ENCODE peak calls at places on chromosomes 11 and 22, in four cellular contexts. U is fibroblast of lung, D is body of pancreas, R is HAP-1. S is an unnamed sample.

GRCh38 chr11:112289588-112290461 is 29.2 kb upstream of the PLET1 start:
- DNase-seq in U (peak; percentile 53), D (peak; percentile 74), R (peak; percentile 45), S (no peak)

GRCh38 chr22:42621505-42622002 is 6.9 kb upstream of the POLDIP3 start:
- DNase-seq in D (peak; percentile 69), U (peak; percentile 60), R (peak; percentile 76), S (peak; percentile 66)

GRCh38 chr11:64850979-64851567 is 6.6 kb upstream of the CDC42BPG start:
- DNase-seq in D (no peak), R (no peak), U (no peak), S (no peak)

GRCh38 chr22:48636746-48637145 is 1190.9 kb downstream of the BRD1 start:
- DNase-seq in D (no peak), U (no peak), R (no peak), S (no peak)

GRCh38 chr11:63682045-63682915 is 980 bp downstream of the RTN3 start:
- DNase-seq in D (peak; percentile 30), U (no peak), R (peak; percentile 43), S (no peak)

GRCh38 chr11:79381036-79381435 is 59.8 kb downstream of the TENM4 start:
- DNase-seq in R (no peak), U (no peak), D (no peak), S (no peak)

GRCh38 chr11:33699515-33700424 is 856 bp downstream of the C11orf91 start:
- DNase-seq in U (no peak), R (no peak), D (peak; percentile 28), S (no peak)

GRCh38 chr11:128045094-128045725 is 542.1 kb downstream of the ETS1 start:
- DNase-seq in D (no peak), R (no peak), U (peak; percentile 70), S (no peak)

GRCh38 chr22:39212721-39213376 is 31.9 kb downstream of the PDGFB start:
- DNase-seq in R (no peak), D (no peak), U (peak; percentile 25), S (no peak)

GRCh38 chr11:121452609-121453150 is at the start of gene SORL1-AS1:
- DNase-seq in D (peak; percentile 19), R (no peak), U (no peak), S (no peak)

GRCh38 chr11:108222686-108223448 is at the start of gene ATM:
- DNase-seq in D (peak; percentile 99), R (peak; percentile 98), U (peak; percentile 98), S (peak; percentile 92)

DNA sequence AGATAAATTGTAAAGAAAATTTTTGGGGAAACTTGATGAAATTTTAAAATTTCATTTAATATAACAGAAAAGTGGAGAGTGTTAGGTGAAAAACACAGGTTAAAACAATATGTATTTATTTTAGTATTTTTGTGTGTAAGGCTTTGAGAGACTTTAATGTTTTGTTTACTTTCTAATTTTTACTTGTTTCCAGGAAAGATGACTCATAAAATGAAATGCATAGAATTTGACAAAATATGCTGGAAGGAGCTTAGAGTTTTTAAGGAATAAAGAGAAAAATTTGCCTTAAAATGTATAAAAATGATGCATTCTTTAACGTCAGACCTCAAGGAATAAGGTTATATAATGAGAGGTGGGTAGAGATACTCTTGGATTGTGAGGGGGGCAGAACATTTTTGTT is 1205.1 kb upstream of the CNTN5 start:
- DNase-seq in D (no peak), U (peak; percentile 1), R (no peak), S (no peak)
- H3K9me3 ChIP-seq in D (no peaks in the 10 kb centered on the region), U (no peaks in the 10 kb centered on the region), R (no peaks in the 10 kb centered on the region), S (no peaks in the 10 kb centered on the region)

DNA sequence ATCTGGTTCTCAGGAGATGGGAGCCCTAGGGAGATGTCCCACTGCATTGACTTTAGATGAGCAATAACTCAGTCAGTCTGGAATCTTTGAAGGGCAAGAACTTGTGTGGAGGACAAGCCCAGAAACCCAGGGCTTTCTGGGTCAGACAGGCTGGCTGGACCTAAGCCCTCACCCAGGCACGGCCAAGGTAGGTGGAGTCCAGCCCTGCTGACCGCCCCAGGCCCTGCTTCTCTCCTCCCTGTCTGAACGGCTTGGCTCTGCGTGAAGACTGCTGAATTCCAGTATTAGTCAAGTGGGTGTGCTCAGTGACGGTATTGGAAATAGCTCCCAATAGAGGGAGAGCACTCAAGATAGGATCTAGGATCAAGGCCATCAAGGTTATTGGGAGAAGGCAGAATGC is 6.1 kb downstream of the CXCR5 start:
- DNase-seq in D (peak; percentile 90), R (no peak), U (peak; percentile 79), S (no peak)
- H3K9me3 ChIP-seq in D (no peaks in the 10 kb centered on the region), R (no peaks in the 10 kb centered on the region), U (no peaks in the 10 kb centered on the region), S (no peaks in the 10 kb centered on the region)

GRCh38 chr22:49749227-49749626 is 78.4 kb downstream of the BRD1 start:
- DNase-seq in D (no peak), R (no peak), U (no peak), S (no peak)

GRCh38 chr22:49748514-49748913 is 79.2 kb downstream of the BRD1 start:
- DNase-seq in U (no peak), R (no peak), D (no peak), S (no peak)

GRCh38 chr22:49747705-49748104 is 80.0 kb downstream of the BRD1 start:
- DNase-seq in U (no peak), D (no peak), R (no peak), S (no peak)

GRCh38 chr22:49747130-49747529 is 80.5 kb downstream of the BRD1 start:
- DNase-seq in D (no peak), R (no peak), U (no peak), S (no peak)

DNA sequence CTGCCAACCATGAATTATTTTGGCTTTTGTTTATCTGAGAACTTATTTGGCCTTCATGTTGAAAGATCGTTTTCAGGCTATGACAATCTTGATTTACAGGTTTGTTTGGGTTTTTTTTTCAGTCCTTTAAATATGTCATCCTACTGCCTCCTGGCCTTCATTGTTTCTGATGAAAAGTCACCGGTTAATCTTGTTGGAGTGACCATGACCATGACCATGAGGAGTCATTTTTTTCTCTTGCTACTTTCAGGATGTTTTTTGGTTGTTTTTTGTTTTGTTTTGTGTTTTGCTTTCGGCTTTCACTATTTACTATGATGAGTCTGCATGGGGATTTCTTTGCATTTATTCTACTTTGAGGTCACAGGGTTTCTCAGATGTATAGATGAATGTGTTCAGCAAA is 81.6 kb downstream of the BRD1 start:
- DNase-seq in D (no peak), U (no peak), R (no peak), S (no peak)
- H3K9me3 ChIP-seq in D (peaks cover 7% of the 10 kb centered on the region), U (no peaks in the 10 kb centered on the region), R (peaks cover 7% of the 10 kb centered on the region), S (peaks cover 16% of the 10 kb centered on the region)

DNA sequence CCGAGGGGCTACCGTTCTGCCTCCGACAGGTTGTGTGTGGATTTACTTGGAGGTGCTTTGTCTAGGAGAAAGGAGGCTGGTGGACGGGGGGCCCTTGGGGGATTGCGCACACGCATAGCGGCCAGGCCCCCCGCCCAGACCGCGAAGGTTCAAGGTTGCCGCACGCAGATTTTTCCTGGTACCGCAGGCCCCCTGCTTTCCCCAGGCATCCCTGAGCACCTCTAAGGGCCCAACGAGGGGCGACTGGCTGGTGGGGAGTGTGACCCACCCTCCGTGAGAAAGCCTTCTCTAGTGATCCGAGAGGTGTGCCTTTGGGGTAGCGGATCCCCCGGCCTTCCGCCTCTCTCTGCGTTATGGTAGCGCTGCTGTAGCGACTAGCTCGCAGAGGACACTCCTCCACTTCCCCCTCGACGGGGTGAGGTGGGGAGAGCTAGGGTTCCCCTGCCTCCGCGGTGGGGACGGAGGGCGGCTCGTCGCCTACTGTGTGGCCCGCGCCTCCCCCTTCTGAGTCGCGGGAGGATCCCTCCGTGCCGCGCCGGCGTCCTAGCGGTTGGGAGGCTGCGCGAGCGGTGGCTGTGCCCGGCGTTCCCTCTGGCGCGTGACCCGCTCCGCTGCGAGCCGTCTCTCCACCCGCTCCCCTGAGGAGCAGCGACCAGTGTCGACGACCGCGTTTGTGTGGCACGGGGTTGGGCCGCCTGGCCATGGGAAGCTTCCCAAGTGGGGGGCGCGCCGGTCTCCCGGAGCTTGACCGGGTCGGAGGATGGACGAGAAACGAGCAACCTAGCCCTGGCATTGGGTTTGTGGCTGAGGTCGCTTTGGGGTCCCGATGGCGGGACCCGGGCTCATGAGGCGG is 3900.0 kb upstream of the OR11H1 start:
- DNase-seq in D (no peak), U (no peak), R (no peak), S (no peak)
- H3K9me3 ChIP-seq in D (peaks cover 38% of the 10 kb centered on the region), U (no peaks in the 10 kb centered on the region), R (peaks cover 2% of the 10 kb centered on the region), S (peaks cover 28% of the 10 kb centered on the region)

DNA sequence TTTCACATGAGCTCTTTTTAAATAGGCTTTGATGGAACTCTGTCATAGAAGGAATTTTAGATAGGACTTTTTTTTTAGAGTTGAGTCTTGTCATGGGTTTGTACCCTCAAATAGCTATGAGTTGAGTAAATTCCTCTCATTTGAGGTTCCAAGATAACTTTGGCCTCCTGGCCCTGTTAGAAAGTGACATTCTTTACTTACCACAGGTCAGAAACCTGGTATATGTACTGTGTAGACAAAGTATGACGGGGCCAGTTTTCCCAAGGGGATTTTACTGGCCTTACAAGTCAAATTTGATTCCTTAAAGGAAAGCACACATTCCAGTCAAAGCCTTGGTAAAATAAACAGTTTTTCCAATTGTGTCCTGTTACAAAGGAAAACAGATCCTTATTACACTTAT is 729.3 kb upstream of the LUZP2 start:
- DNase-seq in U (peak; percentile 66), R (no peak), D (no peak), S (no peak)
- H3K9me3 ChIP-seq in U (no peaks in the 10 kb centered on the region), R (peaks cover 5% of the 10 kb centered on the region), D (no peaks in the 10 kb centered on the region), S (no peaks in the 10 kb centered on the region)

DNA sequence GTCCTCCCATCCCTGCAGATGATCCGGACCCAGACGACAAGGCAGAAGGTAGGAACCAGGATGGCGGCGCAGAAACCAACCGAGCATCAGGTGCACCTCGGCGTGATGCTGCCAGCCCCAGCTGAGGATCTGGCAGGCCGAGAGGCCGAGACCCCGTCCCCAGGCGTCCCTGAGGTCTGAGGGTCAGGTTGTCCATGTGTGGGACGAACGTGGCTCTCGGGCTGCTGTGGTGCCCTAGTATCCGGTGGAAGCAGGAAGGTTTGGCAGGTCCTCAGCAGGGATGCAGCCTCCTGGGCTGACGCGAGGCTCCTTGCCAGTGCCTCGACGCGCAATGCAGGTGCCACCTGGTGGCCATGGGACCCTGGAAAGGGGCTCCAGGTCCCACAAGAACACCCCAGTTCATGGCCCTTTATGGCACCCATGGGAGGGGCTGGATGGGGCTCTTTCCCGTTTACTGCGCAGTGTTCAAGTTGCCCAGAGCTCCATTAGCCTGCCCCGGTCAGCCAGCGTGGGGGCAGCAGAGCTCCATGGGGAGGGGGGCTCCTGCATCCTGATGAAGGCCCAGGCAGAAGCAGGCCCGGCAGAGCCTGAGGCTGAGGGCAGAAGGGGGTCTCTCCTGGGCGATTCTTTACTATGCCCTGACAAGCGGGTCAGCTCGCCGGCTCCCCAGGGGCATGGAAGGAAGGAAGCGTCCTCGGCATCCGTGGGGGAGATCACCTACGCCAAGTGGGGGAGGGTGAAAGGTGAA is 129.9 kb downstream of the CTTN start:
- DNase-seq in R (no peak), U (no peak), D (no peak), S (no peak)
- H3K9me3 ChIP-seq in R (no peaks in the 10 kb centered on the region), U (no peaks in the 10 kb centered on the region), D (no peaks in the 10 kb centered on the region), S (no peaks in the 10 kb centered on the region)

DNA sequence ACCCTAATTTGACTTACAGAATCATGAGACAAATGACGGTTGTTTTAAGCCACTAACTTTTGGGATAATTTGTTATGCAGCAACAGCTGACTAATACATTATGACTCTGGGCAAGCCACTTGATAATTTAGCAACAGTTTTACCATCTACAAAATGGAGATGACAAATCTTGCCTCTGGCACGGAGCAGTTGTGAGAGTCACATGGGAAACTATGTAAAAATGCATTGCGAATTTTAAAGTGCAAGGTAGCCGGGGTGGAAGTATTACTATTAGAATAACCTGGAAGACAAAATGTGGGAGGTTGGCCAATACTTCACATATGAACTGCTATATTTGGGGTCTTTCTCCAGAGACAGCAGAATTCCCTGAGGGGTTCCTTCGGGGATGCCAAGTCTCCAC is 328.7 kb downstream of the CTTN start:
- DNase-seq in D (no peak), U (no peak), R (no peak), S (no peak)
- H3K9me3 ChIP-seq in D (no peaks in the 10 kb centered on the region), U (no peaks in the 10 kb centered on the region), R (no peaks in the 10 kb centered on the region), S (no peaks in the 10 kb centered on the region)

GRCh38 chr11:29634744-29635143 is 382.1 kb downstream of the KCNA4 start:
- DNase-seq in R (no peak), U (no peak), D (no peak), S (no peak)
- H3K9me3 ChIP-seq in R (no peaks in the 10 kb centered on the region), U (no peaks in the 10 kb centered on the region), D (no peaks in the 10 kb centered on the region), S (no peaks in the 10 kb centered on the region)